ENCODE peak calls at places on chromosome 12, in six cellular contexts. O is AG04450, T is NAMALWA, Z is Ammon's horn, C is H4, I is nucleus accumbens. V is an unnamed sample.

GRCh38 chr12:96571101-96571862 is 81.9 kb downstream of the CFAP54 start:
- DNase-seq in T (peak), Z (no peak), I (no peak), O (no peak), C (no peak), V (no peak)

GRCh38 chr12:11765817-11766794 is 116.6 kb downstream of the ETV6 start:
- DNase-seq in Z (peak), O (peak), T (peak), C (no peak), I (peak), V (no peak)

GRCh38 chr12:93387780-93388179 is 10.1 kb downstream of the NUDT4 start:
- DNase-seq in I (no peak), C (no peak), Z (no peak), T (no peak), O (no peak), V (no peak)

GRCh38 chr12:31585271-31585670 is 5.7 kb downstream of the DENND5B start:
- DNase-seq in T (no peak), O (no peak), I (no peak), C (no peak), Z (no peak), V (peak)

GRCh38 chr12:93167841-93168492 is 209.8 kb upstream of the NUDT4 start:
- DNase-seq in I (no peak), T (peak), O (no peak), C (no peak), Z (peak), V (no peak)

GRCh38 chr12:94148841-94149780 is 734 bp downstream of the PLXNC1 start:
- DNase-seq in I (no peak), O (no peak), Z (peak), T (no peak), C (no peak), V (peak)

GRCh38 chr12:1583421-1584078 is 10.8 kb downstream of the FBXL14 start:
- DNase-seq in T (peak), O (peak), Z (peak), I (no peak), C (peak), V (peak)

GRCh38 chr12:54000774-54001114 is 783 bp downstream of the HOXC9 start:
- DNase-seq in I (no peak), C (no peak), Z (no peak), T (no peak), O (no peak), V (no peak)

GRCh38 chr12:97595423-97595822 is 132.8 kb downstream of the RMST start:
- DNase-seq in I (no peak), T (no peak), Z (no peak), C (no peak), O (no peak), V (no peak)

GRCh38 chr12:117684471-117684870 is 284.3 kb downstream of the KSR2 start:
- DNase-seq in I (no peak), O (no peak), Z (no peak), T (no peak), C (no peak), V (peak)

GRCh38 chr12:49208661-49209060 is 19.8 kb upstream of the TUBA1A start:
- DNase-seq in C (no peak), Z (no peak), I (no peak), O (no peak), T (no peak), V (no peak)

GRCh38 chr12:24398605-24399004 is 449.1 kb upstream of the SOX5 start:
- DNase-seq in Z (no peak), C (no peak), T (peak), I (no peak), O (no peak), V (no peak)

GRCh38 chr12:2891240-2892053 is 756 bp downstream of the TULP3 start:
- DNase-seq in O (no peak), Z (peak), I (peak), C (peak), T (peak), V (peak)

GRCh38 chr12:104294845-104295674 is 8.5 kb upstream of the EID3 start:
- DNase-seq in Z (no peak), O (no peak), T (no peak), I (no peak), C (no peak), V (peak)

GRCh38 chr12:122862872-122863701 is 27.8 kb downstream of the HIP1R start:
- DNase-seq in T (peak), I (no peak), O (no peak), Z (no peak), C (no peak), V (no peak)

GRCh38 chr12:96141216-96141944 is 52.8 kb upstream of the ELK3 start:
- DNase-seq in T (no peak), Z (no peak), O (no peak), I (no peak), C (no peak), V (no peak)

GRCh38 chr12:64252708-64253107 is 30.6 kb upstream of the KICS2 start:
- DNase-seq in O (peak), I (no peak), Z (no peak), T (no peak), C (no peak), V (no peak)

GRCh38 chr12:115680967-115681366 is 596.5 kb downstream of the MED13L start:
- DNase-seq in I (no peak), O (no peak), C (no peak), Z (no peak), T (no peak), V (no peak)

GRCh38 chr12:31837913-31838312 is 109.1 kb upstream of the AMN1 start:
- DNase-seq in I (no peak), C (no peak), O (no peak), Z (no peak), T (no peak), V (no peak)

GRCh38 chr12:115370204-115370603 is 686.2 kb upstream of the TBX3 start:
- DNase-seq in T (no peak), O (no peak), I (no peak), C (no peak), Z (no peak), V (no peak)

GRCh38 chr12:114399664-114400211 is 6.2 kb downstream of the TBX5 start:
- DNase-seq in Z (no peak), I (no peak), O (peak), T (no peak), C (no peak), V (no peak)

GRCh38 chr12:105420659-105421240 is 90.3 kb downstream of the C12orf75 start:
- DNase-seq in O (peak), Z (peak), I (peak), C (peak), T (peak), V (peak)

GRCh38 chr12:125954362-125954761 is 889.1 kb downstream of the AACS start:
- DNase-seq in Z (no peak), C (no peak), T (no peak), I (no peak), O (no peak), V (no peak)

GRCh38 chr12:24795699-24796385 is 153.1 kb downstream of the BCAT1 start:
- DNase-seq in C (no peak), Z (no peak), O (no peak), T (peak), I (no peak), V (no peak)

GRCh38 chr12:25197608-25198007 is 2.6 kb downstream of the ETFRF1 start:
- DNase-seq in Z (no peak), C (no peak), O (no peak), I (no peak), T (peak), V (no peak)

GRCh38 chr12:23126794-23127193 is 501.8 kb downstream of the ETNK1 start:
- DNase-seq in O (no peak), Z (no peak), T (no peak), I (no peak), C (no peak), V (no peak)

GRCh38 chr12:113462117-113462774 is 9.4 kb downstream of the LHX5 start:
- DNase-seq in T (peak), I (peak), Z (peak), O (peak), C (peak), V (peak)

GRCh38 chr12:5505751-5506150 is 73.8 kb downstream of the NTF3 start:
- DNase-seq in O (no peak), C (no peak), I (no peak), Z (no peak), T (no peak), V (no peak)

GRCh38 chr12:15276088-15276698 is 46.1 kb upstream of the PTPRO start:
- DNase-seq in C (peak), Z (peak), T (peak), I (no peak), O (no peak), V (peak)

GRCh38 chr12:93678779-93679178 is 1.6 kb downstream of the CRADD start:
- DNase-seq in O (no peak), C (no peak), Z (no peak), T (no peak), I (no peak), V (no peak)

GRCh38 chr12:49662998-49663843 is 39.9 kb downstream of the PRPF40B start:
- DNase-seq in T (peak), Z (peak), C (peak), I (no peak), O (peak), V (no peak)

GRCh38 chr12:58557156-58557555 is 363.1 kb downstream of the LRIG3 start:
- DNase-seq in I (no peak), Z (no peak), C (no peak), O (peak), T (no peak), V (peak)

GRCh38 chr12:10235761-10236631 is 23.3 kb downstream of the GABARAPL1 start:
- DNase-seq in I (no peak), O (no peak), T (peak), Z (peak), C (peak), V (peak)

GRCh38 chr12:26125451-26126339 is 858 bp upstream of the BHLHE41 start:
- DNase-seq in Z (peak), O (no peak), C (peak), T (peak), I (peak), V (peak)

V was measured in Caki2.